ENCODE peak calls at places on chromosome 13, in five cellular contexts. H, F, W, L and Z are unnamed samples.

GRCh38 chr13:83449666-83450395 is 432.4 kb downstream of the SLITRK1 start:
- DNase-seq in W (no peak), L (peak), H (no peak), F (no peak), Z (no peak)

GRCh38 chr13:20431687-20432384 is 93.8 kb downstream of the CRYL1 start:
- DNase-seq in H (no peak), F (no peak), L (no peak), W (no peak), Z (no peak)

GRCh38 chr13:98839826-98840769 is 87.6 kb upstream of the SLC15A1 start:
- DNase-seq in H (peak), F (peak), L (peak), W (peak), Z (no peak)

GRCh38 chr13:33728271-33729037 is 89.5 kb upstream of the RFC3 start:
- DNase-seq in F (no peak), H (peak), L (peak), W (no peak), Z (no peak)

GRCh38 chr13:92602560-92602959 is 624.0 kb upstream of the GPC6 start:
- DNase-seq in F (no peak), W (no peak), H (no peak), L (no peak), Z (no peak)

GRCh38 chr13:113748101-113748861 is 10.7 kb upstream of the TMEM255B start:
- DNase-seq in H (no peak), L (no peak), F (peak), W (no peak), Z (no peak)

GRCh38 chr13:42275506-42275905 is 3.6 kb downstream of the AKAP11 start:
- DNase-seq in H (no peak), L (no peak), F (no peak), W (no peak), Z (no peak)

GRCh38 chr13:100710176-100710575 is 35.6 kb upstream of the TMTC4 start:
- DNase-seq in H (no peak), L (no peak), W (no peak), F (no peak), Z (no peak)

GRCh38 chr13:41835871-41836270 is 125.0 kb downstream of the VWA8 start:
- DNase-seq in F (no peak), W (no peak), H (no peak), L (no peak), Z (no peak)

GRCh38 chr13:113776231-113777125 is 17.5 kb downstream of the TMEM255B start:
- DNase-seq in F (no peak), L (no peak), W (peak), H (no peak), Z (no peak)

GRCh38 chr13:95275322-95276118 is 25.7 kb downstream of the ABCC4 start:
- DNase-seq in L (no peak), H (no peak), W (no peak), F (no peak), Z (no peak)

GRCh38 chr13:46648166-46648607 is 95.2 kb downstream of the LRCH1 start:
- DNase-seq in F (no peak), H (peak), W (peak), L (peak), Z (no peak)

GRCh38 chr13:112910016-112910415 is 59.0 kb upstream of the MCF2L start:
- DNase-seq in W (no peak), H (no peak), L (no peak), F (no peak), Z (no peak)

GRCh38 chr13:112959206-112959605 is 9.8 kb upstream of the MCF2L start:
- DNase-seq in H (no peak), W (peak), L (no peak), F (no peak), Z (no peak)

GRCh38 chr13:34967851-34968562 is 25.9 kb downstream of the NBEA start:
- DNase-seq in W (no peak), H (no peak), L (no peak), F (no peak), Z (no peak)

GRCh38 chr13:34522818-34523217 is 419.3 kb upstream of the NBEA start:
- DNase-seq in H (no peak), F (no peak), L (peak), W (no peak), Z (no peak)

GRCh38 chr13:101845501-101846012 is 393.1 kb downstream of the ITGBL1 start:
- DNase-seq in W (no peak), H (no peak), L (no peak), F (no peak), Z (no peak)

GRCh38 chr13:108963846-108964600 is 334.6 kb downstream of the MYO16 start:
- DNase-seq in L (no peak), H (no peak), F (no peak), W (no peak), Z (no peak)

GRCh38 chr13:60152904-60153303 is 10.8 kb downstream of the DIAPH3 start:
- DNase-seq in F (no peak), L (no peak), H (no peak), W (no peak), Z (no peak)

GRCh38 chr13:102700088-102701031 is 5.5 kb upstream of the METTL21C start:
- DNase-seq in F (no peak), L (no peak), H (no peak), W (no peak), Z (no peak)

GRCh38 chr13:62014299-62014698 is 598.6 kb upstream of the PCDH20 start:
- DNase-seq in W (no peak), F (no peak), H (no peak), L (peak), Z (no peak)

GRCh38 chr13:102089722-102090121 is 312.1 kb downstream of the FGF14 start:
- DNase-seq in F (no peak), H (no peak), W (no peak), L (no peak), Z (no peak)

GRCh38 chr13:80928241-80928640 is 587.3 kb upstream of the SPRY2 start:
- DNase-seq in H (no peak), F (no peak), W (no peak), L (no peak), Z (no peak)

GRCh38 chr13:113649212-113649611 is 8.8 kb downstream of the ATP4B start:
- DNase-seq in L (no peak), W (peak), H (peak), F (no peak), Z (no peak)

GRCh38 chr13:53405616-53406015 is 377.0 kb downstream of the OLFM4 start:
- DNase-seq in F (no peak), L (peak), W (no peak), H (no peak), Z (no peak)

GRCh38 chr13:45231722-45232121 is 30.9 kb upstream of the KCTD4 start:
- DNase-seq in F (peak), H (no peak), W (no peak), L (no peak), Z (no peak)

GRCh38 chr13:66410314-66410713 is 819.8 kb downstream of the PCDH9 start:
- DNase-seq in W (no peak), H (no peak), F (no peak), L (no peak), Z (no peak)

GRCh38 chr13:47480121-47480520 is 521.0 kb downstream of the SUCLA2 start:
- DNase-seq in W (no peak), L (no peak), F (no peak), H (no peak), Z (no peak)

GRCh38 chr13:112142401-112142930 is 75.5 kb downstream of the SOX1 start:
- DNase-seq in H (no peak), F (no peak), W (no peak), L (no peak), Z (no peak)

GRCh38 chr13:48645845-48646244 is 7.9 kb upstream of the CYSLTR2 start:
- DNase-seq in W (no peak), H (no peak), F (no peak), L (no peak), Z (no peak)

GRCh38 chr13:103282571-103283450 is 216.6 kb upstream of the SLC10A2 start:
- DNase-seq in L (peak), W (peak), H (no peak), F (no peak), Z (no peak)

GRCh38 chr13:110319774-110320509 is 12.9 kb downstream of the COL4A2 start:
- DNase-seq in W (no peak), L (peak), F (no peak), H (no peak), Z (no peak)

GRCh38 chr13:26811636-26812035 is 51.0 kb upstream of the GPR12 start:
- DNase-seq in F (no peak), L (no peak), H (no peak), W (no peak), Z (no peak)

GRCh38 chr13:110416131-110416584 is 109.1 kb downstream of the COL4A2 start:
- DNase-seq in H (no peak), F (no peak), L (no peak), W (no peak), Z (no peak)

GRCh38 chr13:93522486-93522885 is 295.9 kb downstream of the GPC6 start:
- DNase-seq in L (no peak), W (no peak), F (no peak), H (no peak), Z (no peak)

GRCh38 chr13:40148103-40148502 is 492.6 kb downstream of the COG6 start:
- DNase-seq in F (no peak), H (no peak), W (no peak), L (no peak), Z (no peak)

GRCh38 chr13:24064258-24064860 is 96.2 kb upstream of the SPATA13 start:
- DNase-seq in F (no peak), W (no peak), L (no peak), H (no peak), Z (no peak)
- H3K27ac ChIP-seq in F (no peak), W (no peak), L (no peak), H (no peak), Z (no peak)

DNA sequence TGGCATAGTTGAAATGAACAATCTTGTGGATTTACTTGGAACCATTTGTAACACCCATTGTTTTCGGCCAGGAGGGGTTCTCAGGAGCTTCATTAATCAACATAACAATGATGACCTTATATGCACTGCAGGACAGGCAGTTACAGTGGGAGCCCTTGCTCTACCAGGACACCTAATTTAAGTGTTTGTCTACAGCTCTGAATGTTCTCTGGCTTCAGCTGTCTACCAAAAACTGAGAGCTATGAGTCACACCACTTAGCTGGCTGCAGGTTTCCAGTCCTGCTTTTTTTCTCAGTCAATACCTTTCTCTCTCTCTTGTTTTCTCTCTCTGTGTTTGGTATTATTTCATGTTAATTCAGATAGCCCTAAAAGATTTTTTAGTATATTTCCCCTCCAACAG is 105.4 kb upstream of the MBNL2 start:
- DNase-seq in L (no peak), W (no peak), F (no peak), H (no peak), Z (no peak)
- H3K27ac ChIP-seq in L (peak), W (no peak), F (no peak), H (no peak), Z (no peak)

GRCh38 chr13:31223640-31224039 is 23.9 kb downstream of the B3GLCT start:
- DNase-seq in F (no peak), W (no peak), L (no peak), H (no peak), Z (no peak)

GRCh38 chr13:31227063-31227462 is 27.3 kb downstream of the B3GLCT start:
- DNase-seq in H (no peak), W (no peak), L (no peak), F (no peak), Z (no peak)

GRCh38 chr13:31225998-31226675 is 26.4 kb downstream of the B3GLCT start:
- DNase-seq in H (no peak), F (no peak), W (no peak), L (no peak), Z (no peak)

GRCh38 chr13:31224174-31224669 is 24.4 kb downstream of the B3GLCT start:
- DNase-seq in W (no peak), H (no peak), F (no peak), L (no peak), Z (no peak)

DNA sequence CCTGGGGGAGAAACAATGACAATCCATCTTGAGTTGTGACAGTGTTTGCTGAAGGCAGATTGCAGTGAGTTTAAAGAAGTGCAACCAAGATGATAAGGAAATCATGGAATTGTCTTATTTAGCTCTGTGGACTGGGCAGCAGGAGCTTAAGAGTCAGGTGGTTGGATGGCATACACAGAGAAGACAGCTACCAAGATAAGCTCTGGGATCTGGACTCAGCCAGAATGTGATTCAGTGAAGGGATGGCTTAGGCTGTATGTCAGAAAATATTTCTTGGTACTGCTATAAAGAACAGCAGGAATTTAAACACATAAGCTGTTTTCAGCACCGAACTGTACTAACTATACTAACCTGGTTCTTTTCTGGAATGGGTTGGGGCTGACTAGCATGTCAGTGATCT is 25.4 kb downstream of the B3GLCT start:
- DNase-seq in H (no peak), F (no peak), L (no peak), W (no peak), Z (no peak)
- H3K27ac ChIP-seq in H (no peak), F (no peak), L (no peak), W (no peak), Z (no peak)

GRCh38 chr13:75993246-75993645 is 357.1 kb downstream of the LMO7 start:
- DNase-seq in F (no peak), H (no peak), L (no peak), W (no peak), Z (no peak)
- H3K27ac ChIP-seq in F (no peak), H (no peak), L (no peak), W (no peak), Z (no peak)

DNA sequence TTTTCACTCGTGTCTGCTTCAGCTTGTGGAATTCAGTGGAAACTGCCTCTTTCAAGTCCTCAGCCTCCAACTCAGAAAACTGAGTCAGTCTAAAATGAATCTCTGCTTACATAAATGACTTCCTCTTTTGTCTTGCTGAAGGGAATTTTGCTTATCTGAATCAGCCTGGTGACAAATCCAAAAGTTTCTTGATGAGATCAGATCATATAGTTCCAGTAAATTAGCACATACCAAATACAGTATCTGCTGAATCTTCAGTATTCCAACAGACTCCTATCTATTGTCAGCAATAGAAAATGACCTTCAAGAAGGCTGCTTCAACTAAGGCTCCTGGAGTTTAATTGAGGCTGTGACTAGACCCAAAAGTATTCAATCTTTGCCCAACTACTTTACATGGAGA is 290.0 kb downstream of the MZT1 start:
- DNase-seq in L (no peak), F (no peak), W (no peak), H (no peak), Z (no peak)
- H3K27ac ChIP-seq in L (no peak), F (no peak), W (no peak), H (no peak), Z (no peak)

DNA sequence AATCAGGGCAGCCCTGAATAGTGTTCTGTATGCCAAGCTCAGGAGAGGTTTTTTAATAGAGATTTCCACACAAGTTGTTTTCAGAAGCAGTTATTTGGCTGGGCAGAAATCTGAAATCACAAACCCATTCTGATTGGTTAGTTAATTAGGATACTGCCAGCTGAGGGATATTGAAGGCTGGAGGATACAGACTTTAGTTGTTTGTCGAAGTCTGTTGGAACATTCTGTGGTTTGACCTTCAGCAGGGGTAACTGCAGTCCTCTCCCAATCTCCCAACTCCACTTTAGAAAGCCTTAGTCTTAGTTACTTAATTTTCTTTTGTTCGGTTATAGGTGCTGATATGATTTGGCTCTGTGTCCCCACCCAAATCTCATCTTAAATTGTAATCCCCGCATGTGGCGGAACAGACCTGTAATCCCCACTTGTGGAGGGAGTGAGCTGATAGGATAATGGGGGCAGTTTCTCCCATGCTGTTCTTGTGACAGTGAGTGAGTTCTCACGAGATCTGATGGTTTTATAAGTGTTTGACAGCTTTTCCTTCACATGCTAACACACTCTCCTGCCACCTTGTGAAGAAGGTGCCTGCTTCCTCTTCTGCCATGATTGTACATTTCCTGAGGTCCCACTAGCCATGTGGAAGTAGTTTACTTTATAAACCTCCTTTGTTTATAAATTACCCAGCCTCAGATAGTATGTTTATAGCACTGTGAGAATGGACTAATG is 169.2 kb downstream of the GPC5 start:
- DNase-seq in L (no peak), H (no peak), F (no peak), W (no peak), Z (no peak)
- H3K27ac ChIP-seq in L (no peak), H (no peak), F (no peak), W (no peak), Z (no peak)